ENCODE peak calls at places on chromosome 1, in ten cellular contexts. F is activated CD4-positive, alpha-beta T cell treated with anti-CD3 and anti-CD28 coated beads for 24 hours; Z is GM03348; I is CD8-positive, alpha-beta T cell; W is LNCaP clone FGC; T is choroid plexus epithelial cell; N is cardiac muscle cell; M is COR-L47; E is thoracic aorta; X is hippocampal formation. Y is an unnamed sample.

GRCh38 chr1:17564458-17565393 is 25.2 kb downstream of the ARHGEF10L start:
- DNase-seq in F (no peak), Z (no peak), I (no peak), W (peak; percentile 64), T (no peak), N (no peak), M (no peak), E (no peak), X (no peak), Y (no peak)

GRCh38 chr1:165631403-165632151 is 543 bp downstream of the MGST3 start:
- DNase-seq in F (peak; percentile 31), Z (peak; percentile 80), I (peak; percentile 36), W (no peak), T (peak; percentile 84), N (peak; percentile 49), M (no peak), E (peak; percentile 43), X (peak; percentile 29), Y (peak; percentile 41)

GRCh38 chr1:84260852-84261518 is 40.5 kb upstream of the SAMD13 start:
- DNase-seq in F (no peak), Z (no peak), I (no peak), W (no peak), T (no peak), N (no peak), M (peak; percentile 51), E (no peak), X (no peak), Y (peak; percentile 75)

GRCh38 chr1:26739251-26739914 is 43.6 kb downstream of the ARID1A start:
- DNase-seq in F (no peak), Z (no peak), I (no peak), W (no peak), T (no peak), N (no peak), M (no peak), E (no peak), X (no peak), Y (no peak)

GRCh38 chr1:156365754-156366153 is 3.3 kb upstream of the RHBG start:
- DNase-seq in F (no peak), Z (no peak), I (no peak), W (no peak), T (no peak), N (no peak), M (no peak), E (no peak), X (no peak), Y (no peak)

GRCh38 chr1:218459878-218460277 is 114.7 kb downstream of the TGFB2 start:
- DNase-seq in F (no peak), Z (peak; percentile 89), I (no peak), W (no peak), T (peak; percentile 97), N (peak; percentile 75), M (no peak), E (no peak), X (no peak), Y (no peak)

GRCh38 chr1:47968489-47968888 is 28.7 kb downstream of the TRABD2B start:
- DNase-seq in F (no peak), Z (no peak), I (no peak), W (no peak), T (no peak), N (no peak), M (no peak), E (no peak), X (no peak), Y (no peak)

GRCh38 chr1:4425892-4426291 is 228.5 kb upstream of the AJAP1 start:
- DNase-seq in F (no peak), Z (no peak), I (no peak), W (no peak), T (no peak), N (no peak), M (no peak), E (no peak), X (no peak), Y (no peak)

GRCh38 chr1:16352842-16353535 is 709 bp upstream of the FBXO42 start:
- DNase-seq in F (no peak), Z (no peak), I (peak; percentile 19), W (no peak), T (no peak), N (no peak), M (no peak), E (no peak), X (no peak), Y (no peak)